ENCODE peak calls at places on chromosomes 11 and 22, in ten cellular contexts. C is IMR-90, L is WERI-Rb-1, F is AG04450, P is right lobe of liver, Y is neuronal stem cell, A is heart right ventricle, X is uterus, S is pancreas, N is GM23248. V is an unnamed sample.

GRCh38 chr11:72821221-72821919 is 7.2 kb downstream of the ATG16L2 start:
- DNase-seq in X (peak; percentile 35), C (no peak), Y (no peak), P (no peak), F (no peak), L (peak; percentile 35), N (no peak), S (peak; percentile 44), A (no peak), V (no peak)

GRCh38 chr11:118633319-118633690 is 25.9 kb downstream of the PHLDB1 start:
- DNase-seq in Y (no peak), N (peak; percentile 53), L (no peak), C (no peak), F (no peak), S (no peak), A (no peak), X (no peak), P (no peak), V (no peak)

GRCh38 chr11:67316882-67317364 is 13.6 kb downstream of the SSH3 start:
- DNase-seq in C (peak; percentile 52), A (no peak), P (no peak), Y (no peak), X (no peak), N (peak; percentile 86), F (no peak), L (no peak), S (no peak), V (no peak)

GRCh38 chr11:68750197-68750987 is 928 bp downstream of the TESMIN start:
- DNase-seq in X (no peak), F (no peak), Y (peak; percentile 23), C (no peak), N (no peak), L (no peak), A (no peak), P (peak; percentile 37), S (no peak), V (no peak)

GRCh38 chr22:19984201-19984753 is 32.3 kb downstream of the ARVCF start:
- DNase-seq in L (peak; percentile 50), C (peak; percentile 79), Y (no peak), N (peak; percentile 90), S (peak; percentile 25), P (peak; percentile 65), X (peak; percentile 59), A (peak; percentile 79), F (peak; percentile 16), V (peak; percentile 72)

GRCh38 chr22:46801826-46802607 is 39.6 kb downstream of the TBC1D22A start:
- DNase-seq in S (no peak), L (no peak), C (no peak), P (no peak), N (no peak), Y (no peak), F (no peak), A (no peak), X (no peak), V (no peak)

GRCh38 chr11:68714047-68714856 is 29.9 kb downstream of the GAL start:
- DNase-seq in F (no peak), C (no peak), X (no peak), Y (no peak), L (no peak), N (no peak), P (no peak), A (no peak), S (no peak), V (no peak)

GRCh38 chr11:117461396-117462182 is 133.9 kb downstream of the CEP164 start:
- DNase-seq in Y (no peak), S (no peak), L (no peak), P (no peak), A (no peak), F (no peak), N (no peak), X (no peak), C (no peak), V (no peak)

GRCh38 chr22:17106785-17107546 is 14.2 kb downstream of the TMEM121B start:
- DNase-seq in N (no peak), X (no peak), L (peak; percentile 51), Y (no peak), P (no peak), F (no peak), S (no peak), A (no peak), C (no peak), V (no peak)

GRCh38 chr11:11148104-11148509 is 204.9 kb downstream of the CSNK2A3 start:
- DNase-seq in Y (no peak), S (peak; percentile 48), C (peak; percentile 74), L (no peak), A (peak; percentile 78), N (peak; percentile 98), P (peak; percentile 63), X (peak; percentile 89), F (no peak), V (no peak)

GRCh38 chr11:83862691-83863090 is 576.5 kb upstream of the CCDC90B start:
- DNase-seq in A (peak; percentile 57), C (no peak), P (no peak), L (no peak), F (no peak), Y (no peak), N (no peak), S (no peak), X (no peak), V (no peak)

GRCh38 chr11:3808846-3809623 is 675 bp downstream of the PGAP2 start:
- DNase-seq in S (no peak), X (no peak), P (no peak), Y (no peak), C (peak; percentile 41), L (peak; percentile 61), A (no peak), N (peak; percentile 68), F (no peak), V (no peak)

GRCh38 chr11:27397619-27398412 is 34.8 kb upstream of the CCDC34 start:
- DNase-seq in L (peak; percentile 43), X (no peak), A (no peak), F (no peak), C (no peak), Y (no peak), P (no peak), S (no peak), N (no peak), V (no peak)

DNA sequence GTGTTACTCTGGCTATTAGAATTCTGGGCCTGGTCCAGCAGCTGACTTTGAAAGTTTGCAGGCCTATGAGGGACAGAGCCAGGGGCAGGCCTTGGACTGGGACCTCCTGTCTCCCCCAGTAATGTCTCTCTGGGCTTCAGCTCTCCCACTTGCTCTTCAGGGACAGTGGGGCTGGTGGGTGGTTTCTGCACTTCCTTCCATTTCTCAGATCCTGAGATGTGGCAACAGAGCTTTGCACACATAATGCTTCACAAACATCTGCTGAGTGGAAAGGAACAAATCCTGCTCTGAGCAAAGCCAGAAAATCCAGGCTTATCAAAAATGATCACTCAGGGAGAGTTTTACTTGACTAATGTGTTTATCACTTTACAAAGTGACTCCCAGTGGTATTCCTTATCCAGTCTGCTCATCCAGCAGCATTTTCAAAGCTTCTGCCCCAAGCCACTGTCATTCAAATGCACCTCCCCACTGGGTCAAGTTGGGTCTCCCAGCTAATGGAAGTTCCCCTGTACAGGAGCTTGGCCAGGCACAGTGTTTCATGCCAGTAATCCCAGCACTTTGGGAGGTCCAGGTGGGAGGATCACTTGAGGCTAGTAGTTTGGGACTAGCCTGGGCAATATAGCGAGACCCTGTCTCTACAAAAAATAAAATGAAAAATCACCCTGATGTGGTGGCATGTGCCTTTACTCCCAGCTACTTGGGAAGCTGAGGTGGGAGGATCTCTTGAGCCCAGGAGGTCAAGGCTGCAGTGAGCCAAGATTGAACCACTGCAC is 13.5 kb upstream of the OSBP2 start:
- DNase-seq in A (no peak), C (no peak), L (peak; percentile 61), Y (no peak), X (peak; percentile 16), S (no peak), P (no peak), F (no peak), N (no peak), V (peak; percentile 29)
- H3K27me3 ChIP-seq in A (no peaks in the 10 kb centered on the region), C (peaks cover 14% of the 10 kb centered on the region), L (no peaks in the 10 kb centered on the region), Y (peaks cover 17% of the 10 kb centered on the region), X (no peaks in the 10 kb centered on the region), S (no peaks in the 10 kb centered on the region), P (no peaks in the 10 kb centered on the region), F (peaks cover 5% of the 10 kb centered on the region), N (no peaks in the 10 kb centered on the region), V (no peaks in the 10 kb centered on the region)

GRCh38 chr11:91625495-91625894 is 599.1 kb upstream of the FAT3 start:
- DNase-seq in C (no peak), F (no peak), P (no peak), S (no peak), A (no peak), Y (no peak), X (no peak), L (no peak), N (no peak), V (no peak)

GRCh38 chr11:91630916-91631673 is 593.5 kb upstream of the FAT3 start:
- DNase-seq in X (no peak), A (no peak), F (no peak), Y (no peak), S (no peak), C (no peak), L (no peak), P (no peak), N (no peak), V (no peak)
- H3K9me3 ChIP-seq in X (no peaks in the 10 kb centered on the region), A (no peaks in the 10 kb centered on the region), F (no peaks in the 10 kb centered on the region), Y (no peaks in the 10 kb centered on the region), S (no peaks in the 10 kb centered on the region), C (no peaks in the 10 kb centered on the region), L (no peaks in the 10 kb centered on the region), P (no peaks in the 10 kb centered on the region), N (no peaks in the 10 kb centered on the region), V (no peaks in the 10 kb centered on the region)

GRCh38 chr11:1693327-1694063 is 3.5 kb upstream of the KRTAP5-6 start:
- DNase-seq in C (peak; percentile 55), S (peak; percentile 84), P (peak; percentile 81), L (peak; percentile 83), F (peak; percentile 41), Y (peak; percentile 79), N (peak; percentile 76), X (peak; percentile 78), A (peak; percentile 77), V (peak; percentile 79)

GRCh38 chr11:1690167-1691026 is 6.6 kb upstream of the KRTAP5-6 start:
- DNase-seq in C (no peak), S (no peak), P (no peak), F (no peak), L (no peak), A (no peak), X (no peak), N (no peak), Y (no peak), V (no peak)

GRCh38 chr11:1692708-1693326 is 4.2 kb upstream of the KRTAP5-6 start:
- DNase-seq in F (no peak), C (no peak), S (no peak), P (no peak), X (no peak), N (no peak), L (no peak), Y (no peak), A (no peak), V (no peak)

GRCh38 chr11:1691027-1691877 is 5.7 kb upstream of the KRTAP5-6 start:
- DNase-seq in S (no peak), C (no peak), Y (no peak), X (no peak), A (no peak), L (no peak), F (no peak), N (no peak), P (peak; percentile 72), V (no peak)

GRCh38 chr11:1691878-1692707 is 4.9 kb upstream of the KRTAP5-6 start:
- DNase-seq in P (no peak), L (no peak), F (no peak), A (no peak), Y (no peak), C (no peak), N (no peak), X (no peak), S (no peak), V (no peak)
- H3K27me3 ChIP-seq in P (no peaks in the 10 kb centered on the region), L (peaks cover 63% of the 10 kb centered on the region), F (peaks cover 24% of the 10 kb centered on the region), A (peaks cover 24% of the 10 kb centered on the region), Y (peaks cover 39% of the 10 kb centered on the region), C (peaks cover 55% of the 10 kb centered on the region), N (peaks cover 17% of the 10 kb centered on the region), X (no peaks in the 10 kb centered on the region), S (no peaks in the 10 kb centered on the region), V (no peaks in the 10 kb centered on the region)

GRCh38 chr22:11627436-11627797 is 3900.6 kb upstream of the OR11H1 start:
- DNase-seq in F (no peak), Y (no peak), C (no peak), P (no peak), X (no peak), S (no peak), N (no peak), L (no peak), A (no peak), V (no peak)
- H3K9me3 ChIP-seq in F (peaks cover 60% of the 10 kb centered on the region), Y (no peaks in the 10 kb centered on the region), C (peaks cover 50% of the 10 kb centered on the region), P (no peaks in the 10 kb centered on the region), X (no peaks in the 10 kb centered on the region), S (no peaks in the 10 kb centered on the region), N (no peaks in the 10 kb centered on the region), L (peaks cover 17% of the 10 kb centered on the region), A (peaks cover 2% of the 10 kb centered on the region), V (no peaks in the 10 kb centered on the region)